ENCODE peak calls at places on chromosomes 11 and 22, in six cellular contexts. M, G, S, V, N and R are unnamed samples.

GRCh38 chr11:108009497-108010360 is 1.0 kb downstream of the CUL5 start:
- DNase-seq in V (no peak), M (no peak), S (peak), N (peak), G (no peak), R (no peak)

GRCh38 chr11:111604392-111605009 is 2.3 kb downstream of the SIK2 start:
- DNase-seq in S (peak), M (no peak), N (peak), V (no peak), G (no peak), R (no peak)

GRCh38 chr11:131618203-131618602 is 247.8 kb downstream of the NTM start:
- DNase-seq in N (no peak), M (no peak), G (no peak), V (no peak), S (no peak), R (no peak)

GRCh38 chr11:33734441-33735165 is 1.6 kb downstream of the CD59 start:
- DNase-seq in V (no peak), S (no peak), N (peak), M (no peak), G (no peak), R (no peak)

GRCh38 chr11:61592176-61592575 is 11.3 kb upstream of the SYT7 start:
- DNase-seq in N (no peak), S (no peak), M (no peak), V (no peak), G (no peak), R (no peak)

GRCh38 chr11:129375731-129376657 is at the start of gene BARX2:
- DNase-seq in S (peak), M (no peak), N (peak), G (no peak), V (peak), R (no peak)

GRCh38 chr11:126083829-126084607 is 21.4 kb upstream of the CDON start:
- DNase-seq in N (no peak), V (no peak), G (no peak), M (no peak), S (no peak), R (peak)

GRCh38 chr11:27468209-27468608 is 4.4 kb downstream of the LGR4 start:
- DNase-seq in N (peak), G (no peak), V (no peak), M (no peak), S (no peak), R (no peak)

GRCh38 chr11:34970033-34970432 is 53.6 kb downstream of the PDHX start:
- DNase-seq in M (no peak), G (no peak), S (no peak), V (no peak), N (no peak), R (no peak)

GRCh38 chr11:128814856-128815705 is 52.0 kb downstream of the KCNJ1 start:
- DNase-seq in V (no peak), N (peak), G (no peak), M (no peak), S (no peak), R (no peak)

GRCh38 chr11:67441731-67442401 is 1.4 kb downstream of the CORO1B start:
- DNase-seq in N (no peak), S (no peak), M (no peak), V (no peak), G (no peak), R (no peak)

GRCh38 chr22:24282401-24282800 is 11.8 kb downstream of the SPECC1L start:
- DNase-seq in V (no peak), G (no peak), S (no peak), N (no peak), M (no peak), R (no peak)